ENCODE peak calls at places on chromosome 1, in five cellular contexts. I, K, X, Z and Y are unnamed samples.
A peak's percentile ranks its signal among the peaks of the same experiment; 100 is the strongest.

GRCh38 chr1:52551476-52552235 is 1.2 kb downstream of the TUT4 start:
- DNase-seq in I (no peak), K (no peak), X (no peak), Z (no peak), Y (no peak)

GRCh38 chr1:234862944-234863515 is 253.1 kb upstream of the IRF2BP2 start:
- DNase-seq in X (peak; percentile 64), K (no peak), I (no peak), Z (no peak), Y (peak; percentile 69)

GRCh38 chr1:50940291-50940690 is 19.8 kb downstream of the FAF1 start:
- DNase-seq in Z (no peak), I (no peak), X (no peak), K (no peak), Y (no peak)

GRCh38 chr1:116270316-116271057 is 102.6 kb upstream of the ATP1A1 start:
- DNase-seq in X (no peak), K (no peak), Z (no peak), I (no peak), Y (no peak)

GRCh38 chr1:69911301-69911801 is 294.0 kb downstream of the LRRC40 start:
- DNase-seq in Z (no peak), I (no peak), X (no peak), K (no peak), Y (no peak)

GRCh38 chr1:112256413-112256812 is 139.6 kb upstream of the CTTNBP2NL start:
- DNase-seq in Z (no peak), I (no peak), X (no peak), K (no peak), Y (no peak)

GRCh38 chr1:29489471-29489870 is 253.1 kb downstream of the PTPRU start:
- DNase-seq in K (no peak), I (no peak), X (no peak), Z (no peak), Y (no peak)

GRCh38 chr1:167210966-167211674 is 9.6 kb upstream of the POU2F1 start:
- DNase-seq in Z (no peak), K (no peak), X (no peak), I (no peak), Y (no peak)

GRCh38 chr1:227131193-227131592 is 187.1 kb downstream of the CDC42BPA start:
- DNase-seq in Z (no peak), K (no peak), I (no peak), X (no peak), Y (no peak)

GRCh38 chr1:35577071-35577998 is 4.2 kb downstream of the TFAP2E start:
- DNase-seq in Z (no peak), I (no peak), K (no peak), X (peak; percentile 63), Y (peak; percentile 53)

GRCh38 chr1:8965121-8965820 is 19.6 kb downstream of the CA6 start:
- DNase-seq in K (no peak), X (no peak), Z (no peak), I (no peak), Y (no peak)